ENCODE peak calls at places on chromosomes 11 and 22, in ten cellular contexts. One of them, this sample, is unnamed.

GRCh38 chr22:44210721-44211120 is 30.0 kb downstream of the PARVG start:
- DNase-seq in heart left ventricle: no peak
- DNase-seq in spleen: no peak
- DNase-seq in prostate gland: no peak
- DNase-seq in IMR-90: peak
- DNase-seq in A549: no peak
- DNase-seq in sigmoid colon: peak
- DNase-seq in lower leg skin: peak
- DNase-seq in HCT116: no peak
- DNase-seq in stomach: no peak
- DNase-seq in this sample: no peak

GRCh38 chr22:23566716-23567475 is 13.2 kb downstream of the IGLL1 start:
- DNase-seq in spleen: peak
- DNase-seq in stomach: no peak
- DNase-seq in IMR-90: no peak
- DNase-seq in heart left ventricle: no peak
- DNase-seq in prostate gland: no peak
- DNase-seq in A549: no peak
- DNase-seq in sigmoid colon: no peak
- DNase-seq in lower leg skin: no peak
- DNase-seq in HCT116: no peak
- DNase-seq in this sample: no peak

GRCh38 chr22:33932997-33933396 is 12.7 kb upstream of the LARGE1 start:
- DNase-seq in spleen: no peak
- DNase-seq in lower leg skin: no peak
- DNase-seq in stomach: no peak
- DNase-seq in A549: no peak
- DNase-seq in HCT116: no peak
- DNase-seq in heart left ventricle: no peak
- DNase-seq in prostate gland: no peak
- DNase-seq in sigmoid colon: no peak
- DNase-seq in IMR-90: no peak
- DNase-seq in this sample: no peak

GRCh38 chr11:12791245-12791644 is 117.0 kb downstream of the TEAD1 start:
- DNase-seq in A549: no peak
- DNase-seq in sigmoid colon: no peak
- DNase-seq in HCT116: no peak
- DNase-seq in lower leg skin: no peak
- DNase-seq in stomach: no peak
- DNase-seq in IMR-90: no peak
- DNase-seq in heart left ventricle: no peak
- DNase-seq in spleen: no peak
- DNase-seq in prostate gland: no peak
- DNase-seq in this sample: no peak

GRCh38 chr22:50190182-50190951 is 4.7 kb downstream of the TRABD start:
- DNase-seq in IMR-90: no peak
- DNase-seq in prostate gland: peak
- DNase-seq in spleen: peak
- DNase-seq in lower leg skin: peak
- DNase-seq in HCT116: peak
- DNase-seq in heart left ventricle: peak
- DNase-seq in A549: peak
- DNase-seq in sigmoid colon: peak
- DNase-seq in stomach: peak
- DNase-seq in this sample: peak

GRCh38 chr22:29820941-29821789 is 16.9 kb downstream of the ASCC2 start:
- DNase-seq in heart left ventricle: peak
- DNase-seq in sigmoid colon: peak
- DNase-seq in spleen: no peak
- DNase-seq in prostate gland: peak
- DNase-seq in A549: peak
- DNase-seq in IMR-90: peak
- DNase-seq in lower leg skin: peak
- DNase-seq in stomach: peak
- DNase-seq in HCT116: peak
- DNase-seq in this sample: no peak

GRCh38 chr11:64294665-64295289 is 3.7 kb downstream of the KCNK4 start:
- DNase-seq in prostate gland: no peak
- DNase-seq in HCT116: no peak
- DNase-seq in stomach: no peak
- DNase-seq in heart left ventricle: no peak
- DNase-seq in sigmoid colon: no peak
- DNase-seq in A549: no peak
- DNase-seq in spleen: no peak
- DNase-seq in lower leg skin: no peak
- DNase-seq in IMR-90: no peak
- DNase-seq in this sample: no peak

GRCh38 chr11:67032830-67033555 is 10.1 kb downstream of the SYT12 start:
- DNase-seq in heart left ventricle: no peak
- DNase-seq in stomach: no peak
- DNase-seq in prostate gland: no peak
- DNase-seq in A549: peak
- DNase-seq in sigmoid colon: no peak
- DNase-seq in IMR-90: peak
- DNase-seq in lower leg skin: no peak
- DNase-seq in spleen: no peak
- DNase-seq in HCT116: no peak
- DNase-seq in this sample: peak

GRCh38 chr11:104897891-104898684 is at the start of gene CASP12:
- DNase-seq in spleen: no peak
- DNase-seq in heart left ventricle: no peak
- DNase-seq in stomach: no peak
- DNase-seq in IMR-90: peak
- DNase-seq in sigmoid colon: no peak
- DNase-seq in prostate gland: no peak
- DNase-seq in A549: no peak
- DNase-seq in HCT116: no peak
- DNase-seq in lower leg skin: no peak
- DNase-seq in this sample: peak
- H3K4me3 ChIP-seq in spleen: no peak
- H3K4me3 ChIP-seq in heart left ventricle: peak
- H3K4me3 ChIP-seq in stomach: peak
- H3K4me3 ChIP-seq in IMR-90: no peak
- H3K4me3 ChIP-seq in sigmoid colon: peak
- H3K4me3 ChIP-seq in prostate gland: no peak
- H3K4me3 ChIP-seq in A549: no peak
- H3K4me3 ChIP-seq in HCT116: no peak
- H3K4me3 ChIP-seq in lower leg skin: no peak
- H3K4me3 ChIP-seq in this sample: peak

DNA sequence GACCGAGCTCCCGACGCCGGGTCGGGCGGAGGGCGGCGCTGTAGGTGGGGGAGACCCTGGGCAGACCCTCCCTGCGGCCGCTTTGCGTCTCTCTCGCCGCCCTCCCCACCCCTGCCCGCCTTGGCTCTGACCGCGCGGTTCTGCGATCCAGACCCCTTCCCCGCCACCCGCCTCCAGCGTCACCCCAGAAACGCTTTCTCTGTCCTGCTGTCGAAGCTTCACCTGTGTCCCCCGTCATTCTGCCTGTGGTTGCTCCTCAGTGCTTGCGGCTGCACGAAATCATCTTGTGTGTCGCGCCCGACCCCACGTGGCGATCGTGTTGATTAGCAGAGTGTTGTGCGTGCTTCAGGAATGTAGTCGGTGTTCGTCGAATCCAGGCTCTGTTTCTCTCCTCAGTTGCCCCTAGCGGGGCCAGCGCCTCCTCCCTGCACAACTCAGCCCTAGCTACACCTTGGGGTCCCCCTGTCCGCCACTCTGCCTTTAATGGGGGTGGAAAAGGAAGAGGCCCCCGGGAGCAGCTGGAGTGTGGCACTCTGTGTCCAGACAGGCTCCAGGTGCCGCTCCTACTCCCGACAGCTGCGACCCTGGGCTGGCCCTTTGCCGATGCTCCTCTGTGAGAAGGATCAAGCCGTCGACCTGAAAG is 851 bp downstream of the PTDSS2 start:
- DNase-seq in A549: peak
- DNase-seq in lower leg skin: peak
- DNase-seq in stomach: peak
- DNase-seq in HCT116: peak
- DNase-seq in IMR-90: peak
- DNase-seq in prostate gland: peak
- DNase-seq in heart left ventricle: peak
- DNase-seq in spleen: peak
- DNase-seq in sigmoid colon: peak
- DNase-seq in this sample: peak
- TF ChIP-seq POLR2A in A549: no peak
- TF ChIP-seq POLR2A in lower leg skin: no peak
- TF ChIP-seq POLR2A in stomach: no peak
- TF ChIP-seq POLR2A in HCT116: no peak
- TF ChIP-seq POLR2A in IMR-90: no peak
- TF ChIP-seq POLR2A in prostate gland: no peak
- TF ChIP-seq POLR2A in heart left ventricle: no peak
- TF ChIP-seq POLR2A in spleen: no peak
- TF ChIP-seq POLR2A in sigmoid colon: no peak
- TF ChIP-seq POLR2A in this sample: no peak

GRCh38 chr22:41915783-41916493 is 1.1 kb upstream of the SHISA8 start:
- DNase-seq in prostate gland: no peak
- DNase-seq in spleen: no peak
- DNase-seq in HCT116: no peak
- DNase-seq in heart left ventricle: no peak
- DNase-seq in lower leg skin: no peak
- DNase-seq in A549: no peak
- DNase-seq in IMR-90: no peak
- DNase-seq in sigmoid colon: no peak
- DNase-seq in stomach: no peak
- DNase-seq in this sample: no peak

GRCh38 chr22:41913842-41914534 is 886 bp downstream of the SHISA8 start:
- DNase-seq in heart left ventricle: no peak
- DNase-seq in HCT116: no peak
- DNase-seq in prostate gland: no peak
- DNase-seq in stomach: no peak
- DNase-seq in sigmoid colon: no peak
- DNase-seq in IMR-90: no peak
- DNase-seq in lower leg skin: no peak
- DNase-seq in A549: no peak
- DNase-seq in spleen: no peak
- DNase-seq in this sample: no peak

GRCh38 chr22:41915035-41915782 is at the start of gene SHISA8:
- DNase-seq in IMR-90: peak
- DNase-seq in spleen: peak
- DNase-seq in lower leg skin: no peak
- DNase-seq in A549: no peak
- DNase-seq in stomach: peak
- DNase-seq in heart left ventricle: peak
- DNase-seq in sigmoid colon: no peak
- DNase-seq in prostate gland: no peak
- DNase-seq in HCT116: no peak
- DNase-seq in this sample: peak

GRCh38 chr22:41913040-41913719 is 1.7 kb downstream of the SHISA8 start:
- DNase-seq in stomach: no peak
- DNase-seq in A549: no peak
- DNase-seq in heart left ventricle: no peak
- DNase-seq in HCT116: no peak
- DNase-seq in IMR-90: no peak
- DNase-seq in sigmoid colon: no peak
- DNase-seq in prostate gland: no peak
- DNase-seq in lower leg skin: no peak
- DNase-seq in spleen: no peak
- DNase-seq in this sample: no peak

GRCh38 chr22:41914611-41915034 is 251 bp downstream of the SHISA8 start:
- DNase-seq in sigmoid colon: no peak
- DNase-seq in A549: no peak
- DNase-seq in stomach: no peak
- DNase-seq in prostate gland: no peak
- DNase-seq in IMR-90: no peak
- DNase-seq in HCT116: no peak
- DNase-seq in spleen: peak
- DNase-seq in lower leg skin: no peak
- DNase-seq in heart left ventricle: no peak
- DNase-seq in this sample: no peak
- H3K4me3 ChIP-seq in sigmoid colon: no peak
- H3K4me3 ChIP-seq in A549: peak
- H3K4me3 ChIP-seq in stomach: peak
- H3K4me3 ChIP-seq in prostate gland: peak
- H3K4me3 ChIP-seq in IMR-90: no peak
- H3K4me3 ChIP-seq in HCT116: peak
- H3K4me3 ChIP-seq in spleen: peak
- H3K4me3 ChIP-seq in lower leg skin: no peak
- H3K4me3 ChIP-seq in heart left ventricle: peak
- H3K4me3 ChIP-seq in this sample: peak

GRCh38 chr22:19429950-19430889 is 1.3 kb downstream of the HIRA start:
- DNase-seq in HCT116: no peak
- DNase-seq in heart left ventricle: no peak
- DNase-seq in IMR-90: peak
- DNase-seq in lower leg skin: no peak
- DNase-seq in stomach: peak
- DNase-seq in sigmoid colon: no peak
- DNase-seq in spleen: no peak
- DNase-seq in prostate gland: no peak
- DNase-seq in A549: no peak
- DNase-seq in this sample: no peak

GRCh38 chr22:19434829-19435580 is 2.7 kb downstream of the MRPL40 start:
- DNase-seq in sigmoid colon: no peak
- DNase-seq in heart left ventricle: no peak
- DNase-seq in spleen: no peak
- DNase-seq in prostate gland: no peak
- DNase-seq in IMR-90: no peak
- DNase-seq in lower leg skin: no peak
- DNase-seq in HCT116: no peak
- DNase-seq in A549: no peak
- DNase-seq in stomach: no peak
- DNase-seq in this sample: no peak

GRCh38 chr22:19432092-19432844 is at the start of gene MRPL40:
- DNase-seq in A549: peak
- DNase-seq in lower leg skin: peak
- DNase-seq in sigmoid colon: peak
- DNase-seq in heart left ventricle: peak
- DNase-seq in IMR-90: peak
- DNase-seq in stomach: peak
- DNase-seq in HCT116: peak
- DNase-seq in prostate gland: peak
- DNase-seq in spleen: peak
- DNase-seq in this sample: peak

GRCh38 chr22:19431641-19432091 is at the start of gene HIRA:
- DNase-seq in IMR-90: peak
- DNase-seq in spleen: peak
- DNase-seq in heart left ventricle: peak
- DNase-seq in prostate gland: peak
- DNase-seq in lower leg skin: peak
- DNase-seq in sigmoid colon: peak
- DNase-seq in stomach: peak
- DNase-seq in A549: peak
- DNase-seq in HCT116: peak
- DNase-seq in this sample: peak

DNA sequence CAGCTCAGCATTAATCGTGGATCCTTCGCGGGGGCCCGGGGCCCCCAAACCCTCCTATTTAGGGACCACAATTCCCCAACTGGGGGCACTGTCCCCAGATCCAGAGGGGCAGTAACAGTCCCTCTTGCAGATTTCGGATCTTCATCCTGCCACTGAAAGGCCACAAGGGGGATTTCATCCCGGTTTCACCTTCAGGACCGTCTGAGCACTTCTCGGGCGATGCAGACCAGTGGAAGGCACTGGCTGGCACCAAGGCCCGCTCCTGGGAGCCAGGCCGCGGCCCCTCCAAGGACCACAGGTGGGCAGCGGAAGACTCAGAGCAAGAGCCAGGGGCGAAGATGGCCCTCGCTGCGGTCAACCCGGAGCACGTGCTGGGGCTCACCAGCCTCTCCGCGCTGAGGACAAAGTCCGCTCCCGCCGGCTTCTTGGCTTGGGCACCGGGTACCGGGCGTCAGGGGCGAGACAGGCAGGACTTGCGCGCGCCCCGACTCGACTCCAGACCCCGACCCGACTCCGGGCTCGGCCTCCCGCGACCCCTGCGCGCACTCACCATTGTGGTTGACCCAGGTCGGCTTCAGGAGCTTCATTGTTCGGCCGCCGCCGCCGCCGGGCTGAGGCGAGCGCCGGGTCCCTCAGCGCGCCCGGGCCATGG is 517 bp downstream of the HIRA start:
- DNase-seq in lower leg skin: peak
- DNase-seq in spleen: peak
- DNase-seq in heart left ventricle: peak
- DNase-seq in IMR-90: peak
- DNase-seq in HCT116: no peak
- DNase-seq in prostate gland: peak
- DNase-seq in A549: peak
- DNase-seq in sigmoid colon: no peak
- DNase-seq in stomach: peak
- DNase-seq in this sample: peak
- TF ChIP-seq POLR2A in lower leg skin: no peak
- TF ChIP-seq POLR2A in spleen: no peak
- TF ChIP-seq POLR2A in heart left ventricle: no peak
- TF ChIP-seq POLR2A in IMR-90: no peak
- TF ChIP-seq POLR2A in HCT116: no peak
- TF ChIP-seq POLR2A in prostate gland: no peak
- TF ChIP-seq POLR2A in A549: no peak
- TF ChIP-seq POLR2A in sigmoid colon: no peak
- TF ChIP-seq POLR2A in stomach: no peak
- TF ChIP-seq POLR2A in this sample: no peak